ENCODE peak calls at places on chromosome 14, in four cellular contexts. R is GM23248, M is HepG2, W is left lung. O is an unnamed sample.
A peak's percentile ranks its signal among the peaks of the same experiment; 100 is the strongest.

GRCh38 chr14:61589691-61590521 is 105.4 kb upstream of the HIF1A start:
- DNase-seq in R (no peak), M (no peak), W (no peak), O (no peak)

GRCh38 chr14:64422006-64422405 is 33.9 kb downstream of the MTHFD1 start:
- DNase-seq in R (no peak), M (no peak), W (no peak), O (no peak)

GRCh38 chr14:94018308-94018707 is 7.8 kb upstream of the OTUB2 start:
- DNase-seq in R (no peak), M (no peak), W (no peak), O (no peak)

GRCh38 chr14:103693514-103693913 is 21.7 kb downstream of the XRCC3 start:
- DNase-seq in R (no peak), M (no peak), W (peak; percentile 83), O (no peak)

GRCh38 chr14:61569783-61570182 is 125.5 kb upstream of the HIF1A start:
- DNase-seq in R (peak; percentile 95), M (peak; percentile 60), W (peak; percentile 77), O (no peak)

GRCh38 chr14:40003773-40004172 is 571.5 kb upstream of the FBXO33 start:
- DNase-seq in R (no peak), M (no peak), W (peak; percentile 33), O (no peak)

GRCh38 chr14:21098892-21099595 is 589 bp upstream of the ZNF219 start:
- DNase-seq in R (no peak), M (no peak), W (no peak), O (no peak)

GRCh38 chr14:90053044-90053443 is 8.8 kb upstream of the KCNK13 start:
- DNase-seq in R (peak; percentile 69), M (no peak), W (no peak), O (no peak)

GRCh38 chr14:36524874-36525745 is 5.1 kb upstream of the NKX2-1 start:
- DNase-seq in R (peak; percentile 46), M (peak; percentile 74), W (peak; percentile 68), O (no peak)

GRCh38 chr14:91313852-91314251 is 69.3 kb upstream of the GPR68 start:
- DNase-seq in R (no peak), M (no peak), W (no peak), O (no peak)

GRCh38 chr14:23787436-23787835 is 151.3 kb downstream of the DHRS2 start:
- DNase-seq in R (no peak), M (no peak), W (no peak), O (no peak)

GRCh38 chr14:103744621-103745395 is 29.2 kb downstream of the ZFYVE21 start:
- DNase-seq in R (no peak), M (no peak), W (no peak), O (no peak)

GRCh38 chr14:22386924-22387775 is 201.9 kb downstream of the DAD1 start:
- DNase-seq in R (peak; percentile 80), M (peak; percentile 88), W (peak; percentile 53), O (peak; percentile 45)

DNA sequence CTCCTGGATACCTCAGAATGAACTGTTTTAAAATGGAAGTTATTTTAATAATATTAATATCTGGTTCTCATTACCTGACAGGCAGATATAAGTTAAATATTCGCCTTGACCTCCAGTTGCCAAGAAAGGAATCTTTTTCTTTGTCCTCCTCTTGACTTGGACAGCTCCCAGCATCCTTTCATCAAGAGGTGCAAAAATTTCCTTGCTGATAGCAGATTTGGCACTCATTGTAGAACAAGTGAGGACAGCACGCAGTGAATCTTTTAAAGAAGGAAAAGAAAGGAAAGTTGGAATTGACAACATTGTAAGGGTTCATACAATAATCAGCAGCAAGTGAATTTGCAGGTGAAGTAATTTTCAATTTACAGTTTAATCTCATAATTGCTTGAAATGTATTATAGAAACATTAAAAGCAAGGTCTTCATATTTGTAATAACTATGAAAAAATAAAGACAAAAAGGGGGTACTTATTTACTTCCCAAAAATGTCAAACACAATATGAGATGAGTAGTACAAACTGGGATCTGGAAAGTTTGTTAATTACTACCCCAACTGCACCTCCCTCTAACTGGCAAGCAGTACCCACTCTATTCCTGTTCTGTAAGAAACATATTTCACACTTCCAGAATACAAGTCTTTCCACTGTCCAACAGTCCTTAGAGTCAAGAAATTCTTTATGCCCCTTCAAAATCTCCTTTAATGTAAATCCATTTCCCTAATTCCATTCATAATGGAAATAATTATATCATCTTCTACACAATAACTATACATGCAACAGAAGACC is 75.2 kb downstream of the STXBP6 start:
- DNase-seq in R (no peak), M (no peak), W (no peak), O (no peak)
- H3K27ac ChIP-seq in R (no peak overlapping the region), M (no peak overlapping the region), W (no peak overlapping the region), O (no peak overlapping the region)

GRCh38 chr14:50045837-50046236 is 70.5 kb downstream of the VCPKMT start:
- DNase-seq in R (no peak), M (no peak), W (no peak), O (no peak)
- H3K27ac ChIP-seq in R (peak overlapping the region; percentile 83), M (peak overlapping the region; percentile 65), W (peak overlapping the region; percentile 63), O (no peak overlapping the region)

DNA sequence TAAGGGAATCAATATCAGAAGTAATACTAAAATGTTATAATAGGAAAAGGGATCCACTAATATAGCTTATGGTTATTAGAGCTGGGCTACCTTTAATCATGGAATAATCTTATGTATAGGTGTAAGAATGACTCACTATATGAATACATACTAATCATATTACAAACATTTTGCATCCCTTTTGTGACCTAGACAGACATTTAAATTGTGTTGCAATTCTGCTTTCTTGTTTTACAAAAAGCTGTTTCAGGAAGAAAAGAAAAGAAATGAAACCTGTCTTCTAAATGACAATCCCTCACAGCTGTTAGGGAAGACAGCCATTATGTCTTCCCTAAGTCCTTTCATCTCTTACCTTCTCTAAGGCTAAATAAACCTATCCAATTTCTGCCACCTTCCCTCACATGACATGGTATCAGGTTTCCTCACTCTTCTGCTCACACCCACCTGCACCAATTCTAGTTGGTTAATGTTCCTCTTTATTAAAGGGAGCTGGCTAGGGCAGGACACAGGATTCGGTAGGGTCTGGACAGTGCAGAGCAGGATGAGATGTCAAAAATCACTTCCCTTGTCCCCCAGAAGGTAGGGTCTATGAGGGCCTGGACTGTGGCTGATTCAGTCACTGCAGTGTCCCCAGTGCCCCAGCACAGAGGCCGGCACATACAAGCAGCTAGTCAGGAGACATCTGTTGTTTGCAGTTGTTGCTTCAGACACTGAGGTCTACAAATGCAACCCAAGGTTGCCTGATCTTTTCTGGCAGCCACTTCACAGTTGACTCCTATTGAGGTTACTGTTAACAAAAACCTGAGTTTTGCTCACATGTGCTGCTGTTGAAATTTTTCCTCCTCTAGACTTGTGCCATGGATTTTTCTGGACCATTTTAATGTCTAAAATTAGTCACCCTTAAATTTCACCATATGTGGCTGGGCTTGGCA is 3.8 kb downstream of the DHRS7 start:
- DNase-seq in R (peak; percentile 72), M (peak; percentile 38), W (no peak), O (no peak)
- H3K27ac ChIP-seq in R (peak overlapping the region; percentile 48), M (no peak overlapping the region), W (no peak overlapping the region), O (no peak overlapping the region)

GRCh38 chr14:31990183-31990862 is 86.8 kb upstream of the ARHGAP5 start:
- DNase-seq in R (peak; percentile 79), M (no peak), W (no peak), O (no peak)

GRCh38 chr14:31990959-31991541 is 86.1 kb upstream of the ARHGAP5 start:
- DNase-seq in R (peak; percentile 59), M (peak; percentile 77), W (no peak), O (no peak)

GRCh38 chr14:31994391-31995033 is 82.6 kb upstream of the ARHGAP5 start:
- DNase-seq in R (peak; percentile 49), M (no peak), W (no peak), O (no peak)

GRCh38 chr14:31993521-31993941 is 83.6 kb upstream of the ARHGAP5 start:
- DNase-seq in R (peak; percentile 24), M (no peak), W (no peak), O (no peak)

GRCh38 chr14:31992051-31992450 is 85.1 kb upstream of the ARHGAP5 start:
- DNase-seq in R (peak; percentile 85), M (no peak), W (no peak), O (no peak)
- H3K27ac ChIP-seq in R (peak overlapping the region; percentile 60), M (no peak overlapping the region), W (no peak overlapping the region), O (peak overlapping the region; percentile 77)

DNA sequence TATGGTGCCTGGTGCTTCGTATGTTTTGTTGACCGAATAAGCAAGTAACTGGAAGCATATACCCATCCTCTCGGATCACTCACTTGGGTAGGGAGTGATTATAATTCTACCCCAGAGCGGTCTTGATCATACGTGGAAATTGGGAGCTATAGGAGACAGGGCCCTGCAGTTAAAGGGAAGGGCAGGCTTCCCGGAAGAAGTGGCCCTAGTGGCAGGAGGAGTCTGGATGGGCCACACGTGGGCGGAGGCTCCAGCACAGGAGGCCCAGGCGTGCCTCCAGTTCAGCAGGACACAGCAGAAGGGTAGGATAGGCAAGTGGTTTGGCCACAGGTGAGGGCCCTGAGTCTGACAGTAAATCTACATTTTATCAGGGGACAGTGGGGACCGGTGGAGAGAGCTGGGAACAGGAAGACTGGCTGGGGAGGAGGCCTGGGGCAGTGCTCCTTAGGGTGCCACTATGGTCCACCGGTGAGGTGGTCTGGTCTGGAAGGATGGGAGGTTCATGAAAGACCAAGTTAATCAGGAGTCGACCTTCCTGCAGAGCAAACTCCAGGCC is 23.5 kb upstream of the YY1 start:
- DNase-seq in R (no peak), M (no peak), W (peak; percentile 29), O (no peak)
- H3K27ac ChIP-seq in R (no peak overlapping the region), M (no peak overlapping the region), W (no peak overlapping the region), O (no peak overlapping the region)

O was measured in caudate nucleus.